ENCODE peak calls at places on chromosomes 16 and 17, in eight cellular contexts. B, I, F, R, D, J, Y and A are unnamed samples.

GRCh38 chr16:57859331-57859730 is 57.0 kb upstream of the KIFC3 start:
- DNase-seq in B (no peak), D (no peak), F (no peak), Y (peak; percentile 13), R (peak; percentile 22), J (peak; percentile 41), I (peak; percentile 45), A (peak; percentile 77)

GRCh38 chr17:15361592-15361991 is 20.2 kb upstream of the TEKT3 start:
- DNase-seq in D (no peak), F (no peak), I (no peak), R (no peak), B (no peak), J (no peak), Y (no peak), A (no peak)

GRCh38 chr17:20210180-20210579 is 201.0 kb downstream of the SPECC1 start:
- DNase-seq in B (no peak), F (no peak), D (no peak), Y (no peak), R (no peak), J (no peak), I (no peak), A (no peak)

GRCh38 chr17:1714980-1715802 is 5.0 kb upstream of the TLCD2 start:
- DNase-seq in Y (no peak), I (peak; percentile 95), R (peak; percentile 96), J (peak; percentile 86), F (peak; percentile 62), D (no peak), B (peak; percentile 96), A (peak; percentile 74)

GRCh38 chr16:57734925-57735754 is 430 bp upstream of the KATNB1 start:
- DNase-seq in I (peak; percentile 99), B (peak; percentile 96), Y (peak; percentile 100), D (peak; percentile 100), J (peak; percentile 99), R (peak; percentile 100), F (peak; percentile 98), A (peak; percentile 99)

GRCh38 chr17:61340431-61340830 is 59.2 kb upstream of the TBX2 start:
- DNase-seq in I (no peak), B (no peak), F (no peak), R (no peak), J (peak; percentile 56), Y (no peak), D (no peak), A (no peak)

GRCh38 chr17:38906429-38907172 is 18.8 kb upstream of the LASP1NB start:
- DNase-seq in J (no peak), Y (no peak), D (no peak), F (no peak), I (peak; percentile 3), B (no peak), R (no peak), A (no peak)

GRCh38 chr17:55702150-55702549 is 20.5 kb downstream of the TMEM100 start:
- DNase-seq in R (no peak), Y (no peak), I (no peak), F (no peak), B (no peak), J (no peak), D (no peak), A (no peak)

GRCh38 chr17:79019631-79020584 is 4.1 kb upstream of the C1QTNF1 start:
- DNase-seq in I (peak; percentile 68), D (peak; percentile 67), B (peak; percentile 49), Y (peak; percentile 45), F (peak; percentile 81), R (peak; percentile 88), J (peak; percentile 86), A (peak; percentile 63)

GRCh38 chr17:3034578-3034920 is 28.9 kb downstream of the OR1D5 start:
- DNase-seq in J (no peak), R (no peak), D (no peak), B (no peak), F (no peak), Y (no peak), I (no peak), A (no peak)

GRCh38 chr17:43905985-43906852 is 1.1 kb downstream of the MPP2 start:
- DNase-seq in F (peak; percentile 89), B (no peak), I (peak; percentile 84), D (no peak), J (no peak), R (peak; percentile 86), Y (no peak), A (peak; percentile 96)

GRCh38 chr16:27222499-27223225 is 19.3 kb downstream of the KDM8 start:
- DNase-seq in B (no peak), Y (no peak), J (peak; percentile 26), D (no peak), F (peak; percentile 51), I (no peak), R (peak; percentile 90), A (no peak)

GRCh38 chr17:80453126-80453979 is 23.1 kb downstream of the NPTX1 start:
- DNase-seq in D (no peak), J (peak; percentile 17), R (peak; percentile 59), B (no peak), F (peak; percentile 53), I (no peak), Y (no peak), A (no peak)

GRCh38 chr16:491225-491919 is 36.1 kb upstream of the CAPN15 start:
- DNase-seq in Y (no peak), J (no peak), I (no peak), B (no peak), F (no peak), D (no peak), R (no peak), A (no peak)

GRCh38 chr16:72138064-72138572 is 33.8 kb downstream of the PMFBP1 start:
- DNase-seq in I (no peak), R (no peak), Y (no peak), J (no peak), B (no peak), D (no peak), F (no peak), A (no peak)

GRCh38 chr16:89197633-89198416 is 2.5 kb downstream of the SLC22A31 start:
- DNase-seq in J (no peak), Y (no peak), B (no peak), R (no peak), D (no peak), I (peak; percentile 5), F (no peak), A (no peak)

GRCh38 chr16:17170435-17170834 is 300.3 kb downstream of the XYLT1 start:
- DNase-seq in R (no peak), D (no peak), B (no peak), I (no peak), J (no peak), F (no peak), Y (no peak), A (no peak)

GRCh38 chr16:35102780-35103403 is 1643.5 kb downstream of the TP53TG3F start:
- DNase-seq in Y (peak; percentile 3), J (no peak), R (peak; percentile 0), B (peak; percentile 48), I (no peak), F (peak; percentile 26), D (no peak), A (peak; percentile 16)

GRCh38 chr16:67551091-67551490 is 11.2 kb upstream of the CTCF start:
- DNase-seq in F (no peak), D (no peak), I (no peak), Y (no peak), B (no peak), J (no peak), R (no peak), A (no peak)

GRCh38 chr17:11986939-11987329 is 10.3 kb downstream of the ZNF18 start:
- DNase-seq in D (no peak), B (peak; percentile 2), R (peak; percentile 69), F (peak; percentile 41), I (peak; percentile 51), J (peak; percentile 84), Y (peak; percentile 17), A (peak; percentile 70)
- H3K9me2 ChIP-seq in D (no peaks in the 10 kb centered on the region), B (no peaks in the 10 kb centered on the region), R (no peaks in the 10 kb centered on the region), F (no peaks in the 10 kb centered on the region), I (no peaks in the 10 kb centered on the region), J (no peaks in the 10 kb centered on the region), Y (no peaks in the 10 kb centered on the region), A (peaks cover 2% of the 10 kb centered on the region)

GRCh38 chr17:83104577-83105505 is 25.4 kb downstream of the METRNL start:
- DNase-seq in I (no peak), D (no peak), B (no peak), J (no peak), F (peak; percentile 75), Y (no peak), R (peak; percentile 32), A (no peak)
- H3K27ac ChIP-seq in I (no peak overlapping the region), D (no peak overlapping the region), B (no peak overlapping the region), J (no peak overlapping the region), F (no peak overlapping the region), Y (no peak overlapping the region), R (peak overlapping the region; percentile 46), A (no peak overlapping the region)

GRCh38 chr16:12290165-12290564 is 313.6 kb downstream of the SNX29 start:
- DNase-seq in D (no peak), B (no peak), I (no peak), F (no peak), Y (peak; percentile 82), J (no peak), R (no peak), A (no peak)

GRCh38 chr16:12290868-12291267 is 314.3 kb downstream of the SNX29 start:
- DNase-seq in Y (no peak), B (no peak), R (no peak), J (no peak), F (no peak), I (no peak), D (no peak), A (no peak)

GRCh38 chr16:12287796-12288536 is 311.4 kb downstream of the SNX29 start:
- DNase-seq in D (no peak), R (no peak), F (no peak), B (no peak), I (no peak), Y (no peak), J (no peak), A (no peak)

GRCh38 chr16:12288537-12289174 is 312.1 kb downstream of the SNX29 start:
- DNase-seq in Y (no peak), R (no peak), I (no peak), D (no peak), F (no peak), B (no peak), J (no peak), A (no peak)

DNA sequence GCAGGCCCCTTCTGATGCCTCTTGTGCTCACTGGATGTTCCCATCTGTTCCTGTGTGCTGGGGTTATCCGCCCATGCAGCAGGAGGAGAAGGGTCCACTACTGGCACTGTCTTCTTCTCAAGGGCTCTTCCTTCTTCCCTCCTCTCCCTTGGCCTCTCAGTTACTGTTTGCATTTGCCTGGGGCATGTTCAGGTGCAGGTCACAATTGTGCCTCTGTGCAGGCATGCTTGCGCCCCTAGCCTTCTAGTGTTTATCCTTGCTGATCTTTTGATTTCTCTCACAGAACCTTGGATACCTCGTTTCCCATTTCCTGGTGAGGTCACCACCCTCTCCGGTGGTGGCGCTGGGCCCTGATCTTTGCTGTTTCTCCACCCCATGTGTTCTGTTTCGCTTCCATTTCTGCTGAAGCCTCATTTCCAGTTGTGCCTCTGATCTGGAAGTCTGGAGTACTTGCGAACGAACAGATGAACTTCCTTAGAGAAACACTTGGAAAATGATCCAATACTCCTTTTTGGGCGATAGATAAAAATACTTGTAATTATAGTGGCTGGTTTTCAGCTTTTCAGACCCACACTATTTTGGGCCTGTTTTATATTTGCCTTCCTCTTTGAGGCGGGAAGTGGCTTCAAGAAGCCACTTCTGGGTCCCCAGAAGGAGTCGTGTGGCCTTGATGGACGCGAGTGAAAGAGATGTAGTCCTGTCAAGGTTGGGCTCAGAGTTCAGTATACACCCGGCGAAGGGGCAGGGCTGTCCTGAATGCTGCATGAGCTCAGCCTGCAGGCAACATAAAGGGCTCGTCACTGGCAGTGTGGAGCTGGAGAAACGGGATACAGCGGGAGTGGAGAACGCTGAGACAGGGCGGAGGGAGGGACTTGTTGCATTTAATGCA is 312.9 kb downstream of the SNX29 start:
- DNase-seq in F (no peak), Y (peak; percentile 51), R (no peak), B (no peak), I (no peak), D (no peak), J (no peak), A (no peak)
- H3K9me2 ChIP-seq in F (no peaks in the 10 kb centered on the region), Y (no peaks in the 10 kb centered on the region), R (no peaks in the 10 kb centered on the region), B (no peaks in the 10 kb centered on the region), I (no peaks in the 10 kb centered on the region), D (no peaks in the 10 kb centered on the region), J (no peaks in the 10 kb centered on the region), A (no peaks in the 10 kb centered on the region)

GRCh38 chr16:11164482-11165270 is 91.3 kb downstream of the SOCS1 start:
- DNase-seq in D (no peak), J (no peak), Y (no peak), B (no peak), F (no peak), R (no peak), I (no peak), A (peak; percentile 31)
- H3K27ac ChIP-seq in D (no peak overlapping the region), J (no peak overlapping the region), Y (no peak overlapping the region), B (no peak overlapping the region), F (no peak overlapping the region), R (no peak overlapping the region), I (peak overlapping the region; percentile 61), A (peak overlapping the region; percentile 26)